ENCODE peak calls at places on chromosome 4, in nine cellular contexts. L, U, A, Y, K, T, R, Z and G are unnamed samples.

GRCh38 chr4:175705407-175705806 is 106.7 kb downstream of the GPM6A start:
- DNase-seq in L (no peak), T (no peak), R (no peak), A (no peak), Y (no peak), Z (no peak), U (peak; percentile 59), K (peak; percentile 4), G (peak; percentile 13)

GRCh38 chr4:61500883-61501282 is 300.8 kb downstream of the ADGRL3 start:
- DNase-seq in Y (no peak), T (no peak), K (no peak), Z (no peak), U (no peak), R (no peak), A (no peak), L (no peak), G (no peak)

GRCh38 chr4:20764353-20764752 is 64.1 kb downstream of the PACRGL start:
- DNase-seq in L (no peak), U (peak; percentile 14), Y (no peak), T (no peak), Z (no peak), R (no peak), A (no peak), K (no peak), G (no peak)

GRCh38 chr4:137427411-137427810 is 104.9 kb downstream of the PCDH18 start:
- DNase-seq in Y (no peak), K (no peak), Z (no peak), L (no peak), A (no peak), R (no peak), T (no peak), U (no peak), G (no peak)

GRCh38 chr4:172188248-172188976 is 375.2 kb downstream of the GALNTL6 start:
- DNase-seq in T (no peak), Z (no peak), L (no peak), A (no peak), R (no peak), U (no peak), Y (no peak), K (no peak), G (peak; percentile 12)

GRCh38 chr4:169033660-169034059 is 23.6 kb upstream of the CBR4 start:
- DNase-seq in Z (no peak), T (peak; percentile 51), L (no peak), Y (no peak), K (no peak), R (no peak), U (no peak), A (no peak), G (no peak)

GRCh38 chr4:24719615-24720014 is 75.8 kb upstream of the SOD3 start:
- DNase-seq in A (no peak), Y (no peak), U (no peak), K (no peak), T (no peak), L (no peak), Z (no peak), R (no peak), G (no peak)

GRCh38 chr4:7315935-7316334 is 118.8 kb downstream of the PSAPL1 start:
- DNase-seq in K (no peak), U (no peak), T (no peak), R (no peak), L (no peak), Y (no peak), A (no peak), Z (no peak), G (no peak)

GRCh38 chr4:132266374-132266773 is 882.7 kb upstream of the PCDH10 start:
- DNase-seq in L (peak; percentile 93), Z (no peak), Y (no peak), A (no peak), T (no peak), K (no peak), U (no peak), R (no peak), G (no peak)

GRCh38 chr4:175891231-175891630 is 79.2 kb upstream of the GPM6A start:
- DNase-seq in A (no peak), L (no peak), R (no peak), Z (no peak), Y (no peak), K (no peak), T (no peak), U (no peak), G (no peak)

GRCh38 chr4:106201373-106201772 is 114.6 kb downstream of the TBCK start:
- DNase-seq in A (no peak), L (peak; percentile 24), Z (no peak), Y (no peak), U (no peak), T (peak; percentile 67), K (no peak), R (peak; percentile 0), G (peak; percentile 29)

GRCh38 chr4:181938641-181939040 is 304.6 kb upstream of the TENM3 start:
- DNase-seq in R (no peak), T (no peak), Z (no peak), A (no peak), Y (no peak), U (no peak), L (no peak), K (no peak), G (no peak)

GRCh38 chr4:8280876-8281440 is 11.4 kb downstream of the HTRA3 start:
- DNase-seq in Y (no peak), K (no peak), R (no peak), A (no peak), U (no peak), L (no peak), T (no peak), Z (no peak), G (no peak)

GRCh38 chr4:140743194-140743931 is 12.8 kb downstream of the TBC1D9 start:
- DNase-seq in Z (no peak), T (peak; percentile 80), U (peak; percentile 45), L (peak; percentile 72), Y (no peak), A (peak; percentile 34), R (no peak), K (no peak), G (peak; percentile 41)

GRCh38 chr4:171983935-171984805 is 171.0 kb downstream of the GALNTL6 start:
- DNase-seq in Z (no peak), L (no peak), Y (no peak), K (no peak), U (no peak), A (no peak), T (no peak), R (no peak), G (peak; percentile 6)

GRCh38 chr4:159292137-159292896 is 189.4 kb downstream of the RAPGEF2 start:
- DNase-seq in K (no peak), Z (no peak), Y (no peak), R (no peak), L (no peak), A (no peak), U (no peak), T (no peak), G (no peak)

GRCh38 chr4:155944516-155944915 is 9.2 kb downstream of the CTSO start:
- DNase-seq in U (peak; percentile 84), K (no peak), T (no peak), R (no peak), A (no peak), L (no peak), Y (no peak), Z (no peak), G (no peak)

GRCh38 chr4:78764498-78764961 is 11.6 kb upstream of the BMP2K start:
- DNase-seq in L (no peak), K (no peak), R (no peak), Z (no peak), U (no peak), T (no peak), Y (no peak), A (no peak), G (no peak)

GRCh38 chr4:4521069-4521468 is 20.8 kb downstream of the STX18 start:
- DNase-seq in R (no peak), U (no peak), Z (no peak), A (no peak), K (no peak), L (no peak), T (no peak), Y (no peak), G (no peak)

GRCh38 chr4:34850983-34851382 is 1393.3 kb downstream of the ARAP2 start:
- DNase-seq in U (peak; percentile 6), T (no peak), K (no peak), A (no peak), Y (no peak), Z (no peak), L (no peak), R (no peak), G (no peak)

GRCh38 chr4:24705016-24705753 is 90.2 kb upstream of the SOD3 start:
- DNase-seq in U (no peak), K (no peak), A (no peak), Y (no peak), R (no peak), L (no peak), Z (no peak), T (no peak), G (no peak)

GRCh38 chr4:144646523-144647094 is 653 bp downstream of the HHIP start:
- DNase-seq in K (no peak), Y (no peak), Z (no peak), L (no peak), T (no peak), A (no peak), U (no peak), R (no peak), G (peak; percentile 47)